ENCODE peak calls at places on chromosomes 6 and 20, in ten cellular contexts. B, K, L, U, P, O, V, A, W and C are unnamed samples.
A peak's percentile ranks its signal among the peaks of the same experiment; 100 is the strongest.

GRCh38 chr6:108714774-108715414 is 133.3 kb upstream of the ARMC2 start:
- DNase-seq in B (no peak), K (no peak), L (peak; percentile 30), U (no peak), P (no peak), O (peak; percentile 38), V (no peak), A (no peak), W (no peak), C (no peak)

GRCh38 chr6:137767931-137768690 is 98.9 kb upstream of the TNFAIP3 start:
- DNase-seq in B (no peak), K (peak; percentile 42), L (peak; percentile 78), U (no peak), P (no peak), O (peak; percentile 31), V (no peak), A (no peak), W (no peak), C (no peak)

GRCh38 chr6:34813028-34813742 is 21.3 kb downstream of the BLTP3A start:
- DNase-seq in B (no peak), K (no peak), L (no peak), U (no peak), P (no peak), O (no peak), V (no peak), A (no peak), W (no peak), C (no peak)

GRCh38 chr6:168193816-168194701 is 115.0 kb upstream of the FRMD1 start:
- DNase-seq in B (no peak), K (peak; percentile 1), L (no peak), U (no peak), P (no peak), O (peak; percentile 41), V (no peak), A (peak; percentile 69), W (peak; percentile 12), C (no peak)

GRCh38 chr20:9940329-9940728 is 94.5 kb upstream of the ANKEF1 start:
- DNase-seq in B (no peak), K (no peak), L (no peak), U (no peak), P (no peak), O (no peak), V (no peak), A (no peak), W (no peak), C (no peak)

GRCh38 chr6:148044921-148045320 is 297.7 kb upstream of the SASH1 start:
- DNase-seq in B (no peak), K (no peak), L (peak; percentile 8), U (no peak), P (no peak), O (no peak), V (no peak), A (no peak), W (no peak), C (no peak)

GRCh38 chr6:122995930-122996796 is at the start of gene CLVS2:
- DNase-seq in B (no peak), K (no peak), L (peak; percentile 4), U (peak; percentile 38), P (peak; percentile 12), O (peak; percentile 37), V (peak; percentile 7), A (peak; percentile 60), W (peak; percentile 26), C (no peak)

GRCh38 chr20:11738852-11739251 is 178.8 kb upstream of the BTBD3 start:
- DNase-seq in B (no peak), K (no peak), L (no peak), U (no peak), P (no peak), O (no peak), V (no peak), A (no peak), W (no peak), C (no peak)

GRCh38 chr6:56772737-56773184 is 130.1 kb upstream of the DST start:
- DNase-seq in B (peak; percentile 47), K (no peak), L (peak; percentile 81), U (no peak), P (peak; percentile 35), O (peak; percentile 81), V (no peak), A (no peak), W (no peak), C (peak; percentile 20)

GRCh38 chr6:70312165-70312564 is 9.3 kb upstream of the COL9A1 start:
- DNase-seq in B (no peak), K (no peak), L (peak; percentile 51), U (no peak), P (no peak), O (peak; percentile 73), V (no peak), A (no peak), W (no peak), C (peak; percentile 14)

GRCh38 chr6:131955876-131956275 is 4.7 kb upstream of the CCN2 start:
- DNase-seq in B (no peak), K (no peak), L (no peak), U (no peak), P (no peak), O (no peak), V (no peak), A (no peak), W (no peak), C (no peak)

GRCh38 chr20:46284028-46284427 is 24.3 kb downstream of the CDH22 start:
- DNase-seq in B (no peak), K (no peak), L (no peak), U (no peak), P (no peak), O (no peak), V (no peak), A (no peak), W (no peak), C (no peak)

GRCh38 chr20:46283426-46283825 is 24.9 kb downstream of the CDH22 start:
- DNase-seq in B (no peak), K (no peak), L (no peak), U (no peak), P (no peak), O (no peak), V (no peak), A (no peak), W (no peak), C (no peak)

GRCh38 chr20:46285072-46285471 is 23.2 kb downstream of the CDH22 start:
- DNase-seq in B (no peak), K (no peak), L (no peak), U (no peak), P (no peak), O (no peak), V (no peak), A (no peak), W (no peak), C (no peak)

GRCh38 chr20:46285740-46286139 is 22.6 kb downstream of the CDH22 start:
- DNase-seq in B (no peak), K (no peak), L (no peak), U (no peak), P (no peak), O (no peak), V (no peak), A (no peak), W (no peak), C (no peak)

DNA sequence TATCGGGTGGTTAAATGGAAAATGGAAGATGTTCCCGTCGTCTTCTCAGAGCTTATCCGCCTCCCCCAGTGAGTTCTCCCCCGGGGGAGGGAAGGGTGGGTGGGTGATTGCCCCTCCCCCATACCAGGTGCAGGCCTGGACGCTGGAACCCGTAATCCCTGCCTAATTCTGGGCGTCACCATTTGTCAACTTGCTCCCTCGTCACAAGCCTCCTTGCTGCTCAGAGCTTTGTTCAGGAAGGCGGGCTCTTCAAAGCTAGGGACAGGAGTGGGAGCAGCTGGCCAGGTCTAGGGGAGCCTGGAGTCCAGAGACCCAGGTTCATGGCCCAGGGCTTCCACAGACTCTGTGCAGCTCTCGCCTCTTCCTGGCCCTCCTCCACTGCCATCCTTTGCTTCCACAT is 25.6 kb downstream of the CDH22 start:
- DNase-seq in B (no peak), K (no peak), L (no peak), U (no peak), P (no peak), O (no peak), V (no peak), A (no peak), W (no peak), C (no peak)
- TF ChIP-seq CTCF in B (no peak), K (no peak), L (no peak), U (no peak), P (no peak), O (no peak), V (no peak), A (no peak), W (no peak), C (no peak)

GRCh38 chr6:161353208-161353613 is 79.3 kb upstream of the AGPAT4 start:
- DNase-seq in B (no peak), K (no peak), L (no peak), U (no peak), P (no peak), O (peak; percentile 39), V (no peak), A (no peak), W (no peak), C (no peak)
- TF ChIP-seq CTCF in B (peak; percentile 48), K (no peak), L (no peak), U (peak; percentile 46), P (no peak), O (peak; percentile 34), V (peak; percentile 35), A (peak; percentile 15), W (no peak), C (no peak)

GRCh38 chr20:62555642-62556420 is 80.0 kb upstream of the GATA5 start:
- DNase-seq in B (no peak), K (no peak), L (no peak), U (peak; percentile 18), P (no peak), O (no peak), V (no peak), A (no peak), W (no peak), C (no peak)
- TF ChIP-seq CTCF in B (no peak), K (no peak), L (no peak), U (no peak), P (no peak), O (no peak), V (no peak), A (no peak), W (no peak), C (no peak)

GRCh38 chr6:128521302-128521632 is 868 bp upstream of the PTPRK start:
- DNase-seq in B (no peak), K (no peak), L (no peak), U (no peak), P (no peak), O (peak; percentile 55), V (no peak), A (no peak), W (no peak), C (no peak)

GRCh38 chr6:128518531-128519131 is 1.8 kb downstream of the PTPRK start:
- DNase-seq in B (no peak), K (no peak), L (no peak), U (no peak), P (no peak), O (no peak), V (no peak), A (no peak), W (no peak), C (no peak)

GRCh38 chr6:128519931-128520435 is 416 bp downstream of the PTPRK start:
- DNase-seq in B (peak; percentile 37), K (no peak), L (no peak), U (no peak), P (no peak), O (peak; percentile 77), V (peak; percentile 44), A (peak; percentile 86), W (peak; percentile 62), C (no peak)

GRCh38 chr6:128519132-128519930 is 1.1 kb downstream of the PTPRK start:
- DNase-seq in B (peak; percentile 35), K (no peak), L (no peak), U (peak; percentile 30), P (peak; percentile 33), O (peak; percentile 52), V (peak; percentile 46), A (peak; percentile 78), W (peak; percentile 35), C (no peak)

GRCh38 chr6:128520436-128521301 is at the start of gene PTPRK:
- DNase-seq in B (peak; percentile 95), K (no peak), L (peak; percentile 95), U (peak; percentile 89), P (peak; percentile 94), O (peak; percentile 96), V (peak; percentile 94), A (peak; percentile 96), W (peak; percentile 93), C (peak; percentile 82)
- TF ChIP-seq CTCF in B (peak; percentile 85), K (no peak), L (peak; percentile 2), U (peak; percentile 66), P (peak; percentile 75), O (peak; percentile 38), V (peak; percentile 85), A (peak; percentile 55), W (peak; percentile 73), C (peak; percentile 18)